ENCODE peak calls at places on chromosomes 7 and 10, in six cellular contexts. One of them, this sample, is unnamed.

GRCh38 chr7:2394566-2395082 is 8.8 kb upstream of the CHST12 start:
- DNase-seq in NCI-H2171: no peak
- DNase-seq in stimulated activated naive B cell treated with anti-CD40 and anti-IgM and Interleukin-4, amounts not matched to agents 10 μg/mL and 1 μg/mL and 100 μg/mL, for 72 hours: no peak
- DNase-seq in left ventricle myocardium superior: no peak
- DNase-seq in effector CD4-positive, alpha-beta T cell: no peak
- DNase-seq in ELF-1: no peak
- DNase-seq in this sample: no peak

GRCh38 chr10:27998178-27998953 is 513 bp downstream of the ODAD2 start:
- DNase-seq in ELF-1: peak
- DNase-seq in stimulated activated naive B cell treated with anti-CD40 and anti-IgM and Interleukin-4, amounts not matched to agents 10 μg/mL and 1 μg/mL and 100 μg/mL, for 72 hours: no peak
- DNase-seq in NCI-H2171: no peak
- DNase-seq in effector CD4-positive, alpha-beta T cell: no peak
- DNase-seq in left ventricle myocardium superior: peak
- DNase-seq in this sample: peak

GRCh38 chr10:122019414-122019975 is 30.5 kb downstream of the TACC2 start:
- DNase-seq in NCI-H2171: no peak
- DNase-seq in ELF-1: peak
- DNase-seq in stimulated activated naive B cell treated with anti-CD40 and anti-IgM and Interleukin-4, amounts not matched to agents 10 μg/mL and 1 μg/mL and 100 μg/mL, for 72 hours: no peak
- DNase-seq in effector CD4-positive, alpha-beta T cell: no peak
- DNase-seq in left ventricle myocardium superior: peak
- DNase-seq in this sample: no peak

GRCh38 chr10:133388973-133389818 is 4.8 kb upstream of the MTG1 start:
- DNase-seq in left ventricle myocardium superior: peak
- DNase-seq in NCI-H2171: no peak
- DNase-seq in effector CD4-positive, alpha-beta T cell: peak
- DNase-seq in stimulated activated naive B cell treated with anti-CD40 and anti-IgM and Interleukin-4, amounts not matched to agents 10 μg/mL and 1 μg/mL and 100 μg/mL, for 72 hours: peak
- DNase-seq in ELF-1: no peak
- DNase-seq in this sample: peak

GRCh38 chr10:100981178-100981710 is 6.1 kb downstream of the MRPL43 start:
- DNase-seq in ELF-1: no peak
- DNase-seq in stimulated activated naive B cell treated with anti-CD40 and anti-IgM and Interleukin-4, amounts not matched to agents 10 μg/mL and 1 μg/mL and 100 μg/mL, for 72 hours: no peak
- DNase-seq in left ventricle myocardium superior: no peak
- DNase-seq in effector CD4-positive, alpha-beta T cell: no peak
- DNase-seq in NCI-H2171: no peak
- DNase-seq in this sample: no peak

GRCh38 chr7:138237995-138238394 is 161.7 kb downstream of the AKR1D1 start:
- DNase-seq in left ventricle myocardium superior: no peak
- DNase-seq in stimulated activated naive B cell treated with anti-CD40 and anti-IgM and Interleukin-4, amounts not matched to agents 10 μg/mL and 1 μg/mL and 100 μg/mL, for 72 hours: no peak
- DNase-seq in ELF-1: no peak
- DNase-seq in NCI-H2171: no peak
- DNase-seq in effector CD4-positive, alpha-beta T cell: no peak
- DNase-seq in this sample: no peak

GRCh38 chr10:95183451-95184230 is 10.4 kb upstream of the ACSM6 start:
- DNase-seq in left ventricle myocardium superior: peak
- DNase-seq in ELF-1: peak
- DNase-seq in NCI-H2171: peak
- DNase-seq in effector CD4-positive, alpha-beta T cell: peak
- DNase-seq in stimulated activated naive B cell treated with anti-CD40 and anti-IgM and Interleukin-4, amounts not matched to agents 10 μg/mL and 1 μg/mL and 100 μg/mL, for 72 hours: peak
- DNase-seq in this sample: peak

GRCh38 chr7:90933984-90934383 is 330.2 kb upstream of the FZD1 start:
- DNase-seq in left ventricle myocardium superior: peak
- DNase-seq in ELF-1: no peak
- DNase-seq in effector CD4-positive, alpha-beta T cell: no peak
- DNase-seq in NCI-H2171: peak
- DNase-seq in stimulated activated naive B cell treated with anti-CD40 and anti-IgM and Interleukin-4, amounts not matched to agents 10 μg/mL and 1 μg/mL and 100 μg/mL, for 72 hours: no peak
- DNase-seq in this sample: no peak

GRCh38 chr10:60998932-60999331 is 54.9 kb upstream of the RHOBTB1 start:
- DNase-seq in left ventricle myocardium superior: no peak
- DNase-seq in ELF-1: no peak
- DNase-seq in stimulated activated naive B cell treated with anti-CD40 and anti-IgM and Interleukin-4, amounts not matched to agents 10 μg/mL and 1 μg/mL and 100 μg/mL, for 72 hours: no peak
- DNase-seq in effector CD4-positive, alpha-beta T cell: no peak
- DNase-seq in NCI-H2171: no peak
- DNase-seq in this sample: no peak

GRCh38 chr7:36387437-36388345 is 2.0 kb upstream of the ANLN start:
- DNase-seq in left ventricle myocardium superior: no peak
- DNase-seq in effector CD4-positive, alpha-beta T cell: no peak
- DNase-seq in NCI-H2171: no peak
- DNase-seq in ELF-1: no peak
- DNase-seq in stimulated activated naive B cell treated with anti-CD40 and anti-IgM and Interleukin-4, amounts not matched to agents 10 μg/mL and 1 μg/mL and 100 μg/mL, for 72 hours: no peak
- DNase-seq in this sample: no peak

GRCh38 chr10:119211625-119212441 is 4.5 kb downstream of the GRK5 start:
- DNase-seq in stimulated activated naive B cell treated with anti-CD40 and anti-IgM and Interleukin-4, amounts not matched to agents 10 μg/mL and 1 μg/mL and 100 μg/mL, for 72 hours: no peak
- DNase-seq in effector CD4-positive, alpha-beta T cell: no peak
- DNase-seq in ELF-1: no peak
- DNase-seq in left ventricle myocardium superior: no peak
- DNase-seq in NCI-H2171: no peak
- DNase-seq in this sample: no peak

GRCh38 chr7:63092951-63093350 is 905.7 kb upstream of the ZNF722 start:
- DNase-seq in left ventricle myocardium superior: no peak
- DNase-seq in effector CD4-positive, alpha-beta T cell: no peak
- DNase-seq in ELF-1: no peak
- DNase-seq in stimulated activated naive B cell treated with anti-CD40 and anti-IgM and Interleukin-4, amounts not matched to agents 10 μg/mL and 1 μg/mL and 100 μg/mL, for 72 hours: no peak
- DNase-seq in NCI-H2171: no peak
- DNase-seq in this sample: no peak

GRCh38 chr7:7504910-7505704 is 30.6 kb downstream of the COL28A1 start:
- DNase-seq in effector CD4-positive, alpha-beta T cell: no peak
- DNase-seq in ELF-1: no peak
- DNase-seq in NCI-H2171: no peak
- DNase-seq in stimulated activated naive B cell treated with anti-CD40 and anti-IgM and Interleukin-4, amounts not matched to agents 10 μg/mL and 1 μg/mL and 100 μg/mL, for 72 hours: no peak
- DNase-seq in left ventricle myocardium superior: no peak
- DNase-seq in this sample: no peak

GRCh38 chr10:18273039-18273438 is 132.8 kb downstream of the CACNB2 start:
- DNase-seq in left ventricle myocardium superior: no peak
- DNase-seq in effector CD4-positive, alpha-beta T cell: no peak
- DNase-seq in NCI-H2171: no peak
- DNase-seq in stimulated activated naive B cell treated with anti-CD40 and anti-IgM and Interleukin-4, amounts not matched to agents 10 μg/mL and 1 μg/mL and 100 μg/mL, for 72 hours: no peak
- DNase-seq in ELF-1: no peak
- DNase-seq in this sample: no peak

GRCh38 chr7:96327429-96327828 is 5.5 kb upstream of the SLC25A13 start:
- DNase-seq in effector CD4-positive, alpha-beta T cell: no peak
- DNase-seq in left ventricle myocardium superior: no peak
- DNase-seq in ELF-1: no peak
- DNase-seq in stimulated activated naive B cell treated with anti-CD40 and anti-IgM and Interleukin-4, amounts not matched to agents 10 μg/mL and 1 μg/mL and 100 μg/mL, for 72 hours: no peak
- DNase-seq in NCI-H2171: peak
- DNase-seq in this sample: no peak

GRCh38 chr10:11697718-11698527 is 44.3 kb upstream of the ECHDC3 start:
- DNase-seq in ELF-1: no peak
- DNase-seq in left ventricle myocardium superior: no peak
- DNase-seq in stimulated activated naive B cell treated with anti-CD40 and anti-IgM and Interleukin-4, amounts not matched to agents 10 μg/mL and 1 μg/mL and 100 μg/mL, for 72 hours: no peak
- DNase-seq in NCI-H2171: no peak
- DNase-seq in effector CD4-positive, alpha-beta T cell: no peak
- DNase-seq in this sample: no peak

GRCh38 chr7:12719978-12720377 is 32.5 kb downstream of the ARL4A start:
- DNase-seq in effector CD4-positive, alpha-beta T cell: no peak
- DNase-seq in ELF-1: no peak
- DNase-seq in NCI-H2171: no peak
- DNase-seq in left ventricle myocardium superior: no peak
- DNase-seq in stimulated activated naive B cell treated with anti-CD40 and anti-IgM and Interleukin-4, amounts not matched to agents 10 μg/mL and 1 μg/mL and 100 μg/mL, for 72 hours: no peak
- DNase-seq in this sample: no peak

GRCh38 chr10:84152769-84153168 is 13.5 kb downstream of the GHITM start:
- DNase-seq in left ventricle myocardium superior: no peak
- DNase-seq in NCI-H2171: no peak
- DNase-seq in stimulated activated naive B cell treated with anti-CD40 and anti-IgM and Interleukin-4, amounts not matched to agents 10 μg/mL and 1 μg/mL and 100 μg/mL, for 72 hours: no peak
- DNase-seq in effector CD4-positive, alpha-beta T cell: no peak
- DNase-seq in ELF-1: no peak
- DNase-seq in this sample: no peak

GRCh38 chr10:37856881-37857286 is 526 bp downstream of the ZNF248 start:
- DNase-seq in NCI-H2171: no peak
- DNase-seq in effector CD4-positive, alpha-beta T cell: peak
- DNase-seq in stimulated activated naive B cell treated with anti-CD40 and anti-IgM and Interleukin-4, amounts not matched to agents 10 μg/mL and 1 μg/mL and 100 μg/mL, for 72 hours: no peak
- DNase-seq in ELF-1: no peak
- DNase-seq in left ventricle myocardium superior: no peak
- DNase-seq in this sample: peak

GRCh38 chr7:104973909-104974415 is 40.0 kb upstream of the KMT2E start:
- DNase-seq in ELF-1: no peak
- DNase-seq in NCI-H2171: no peak
- DNase-seq in left ventricle myocardium superior: no peak
- DNase-seq in stimulated activated naive B cell treated with anti-CD40 and anti-IgM and Interleukin-4, amounts not matched to agents 10 μg/mL and 1 μg/mL and 100 μg/mL, for 72 hours: peak
- DNase-seq in effector CD4-positive, alpha-beta T cell: no peak
- DNase-seq in this sample: no peak

This sample was measured in GM13976.